ENCODE peak calls at places on chromosomes 7 and 10, in six cellular contexts. T, X, U, V, Q and E are unnamed samples. For H3K27me3, the result is how much of the 10 kb centered on the place peaks cover.

GRCh38 chr7:2638224-2638991 is 6.6 kb downstream of the TTYH3 start:
- DNase-seq in T (peak), X (no peak), U (no peak), V (peak), Q (no peak), E (peak)

GRCh38 chr10:98041352-98042043 is 11.1 kb upstream of the CRTAC1 start:
- DNase-seq in T (peak), X (peak), U (no peak), V (peak), Q (peak), E (no peak)

GRCh38 chr10:14750900-14751575 is 23.7 kb downstream of the FAM107B start:
- DNase-seq in T (no peak), X (no peak), U (no peak), V (peak), Q (no peak), E (no peak)

GRCh38 chr7:38775503-38775902 is 133.5 kb downstream of the VPS41 start:
- DNase-seq in T (no peak), X (no peak), U (no peak), V (no peak), Q (peak), E (no peak)

GRCh38 chr7:55546826-55547225 is 25.5 kb downstream of the VOPP1 start:
- DNase-seq in T (peak), X (peak), U (no peak), V (peak), Q (no peak), E (peak)

GRCh38 chr10:126734015-126734414 is 63.5 kb upstream of the C10orf90 start:
- DNase-seq in T (no peak), X (no peak), U (no peak), V (no peak), Q (no peak), E (no peak)

GRCh38 chr7:44326261-44327125 is 1.1 kb upstream of the CAMK2B start:
- DNase-seq in T (no peak), X (no peak), U (no peak), V (no peak), Q (no peak), E (no peak)

GRCh38 chr10:11528286-11528685 is 83.2 kb downstream of the USP6NL start:
- DNase-seq in T (no peak), X (no peak), U (no peak), V (no peak), Q (no peak), E (no peak)

GRCh38 chr7:45585628-45586027 is 11.5 kb downstream of the ADCY1 start:
- DNase-seq in T (peak), X (no peak), U (peak), V (no peak), Q (no peak), E (no peak)

GRCh38 chr10:25130911-25131310 is 43.9 kb upstream of the GPR158 start:
- DNase-seq in T (no peak), X (no peak), U (no peak), V (no peak), Q (no peak), E (no peak)

GRCh38 chr7:158264881-158265742 is 322.5 kb downstream of the PTPRN2 start:
- DNase-seq in T (peak), X (no peak), U (peak), V (no peak), Q (no peak), E (no peak)

GRCh38 chr7:100966542-100967291 is 2.6 kb upstream of the MUC12 start:
- DNase-seq in T (no peak), X (no peak), U (peak), V (no peak), Q (no peak), E (no peak)

GRCh38 chr10:75648854-75649253 is 217.4 kb downstream of the LRMDA start:
- DNase-seq in T (no peak), X (no peak), U (no peak), V (no peak), Q (no peak), E (no peak)

GRCh38 chr10:109995178-109995577 is 12.6 kb upstream of the ADD3 start:
- DNase-seq in T (no peak), X (no peak), U (no peak), V (no peak), Q (no peak), E (no peak)

GRCh38 chr7:51038573-51038972 is 255.9 kb upstream of the GRB10 start:
- DNase-seq in T (no peak), X (no peak), U (no peak), V (no peak), Q (no peak), E (no peak)
- H3K27me3 ChIP-seq in T (under half), X (under half), U (under half), V (under half), Q (under half), E (under half)

DNA sequence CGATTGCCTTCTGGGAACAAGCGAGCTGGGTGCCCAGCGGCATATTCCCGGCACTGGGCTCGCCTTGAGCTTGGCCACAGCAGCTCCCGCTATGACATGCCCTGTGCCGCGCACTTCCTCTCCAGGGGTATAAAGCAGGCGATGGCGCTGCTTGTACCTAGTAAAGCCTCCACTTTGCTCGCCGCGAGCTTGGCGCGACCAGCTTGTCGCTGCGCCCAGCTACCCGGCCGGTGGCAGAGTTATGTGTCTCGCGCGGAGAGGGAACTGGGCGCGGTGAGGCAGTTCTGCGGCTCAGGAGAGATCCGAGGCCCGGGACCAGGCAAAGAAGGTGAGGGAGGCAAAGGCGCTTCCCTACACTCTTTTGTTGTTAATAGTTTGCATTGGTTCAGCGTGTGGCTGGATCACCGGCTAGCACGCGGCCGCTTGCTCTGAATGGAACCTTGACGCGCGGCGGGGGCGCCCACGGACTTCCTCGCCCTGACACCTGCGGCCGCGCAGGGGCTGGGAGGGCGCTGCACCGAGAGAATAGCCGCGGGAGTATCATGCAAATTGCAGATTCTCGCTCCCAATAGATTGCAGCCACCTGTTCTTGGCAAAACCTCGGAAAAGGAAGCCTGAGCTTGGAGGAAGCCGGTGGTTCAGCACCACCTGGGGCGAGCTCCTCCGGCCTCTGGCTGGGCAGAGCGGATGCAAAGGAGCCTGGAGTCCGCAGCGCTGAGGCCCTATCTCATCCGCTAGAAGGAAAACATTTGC is 3.0 kb upstream of the BUB3 start:
- DNase-seq in T (no peak), X (no peak), U (no peak), V (no peak), Q (peak), E (no peak)
- H3K27me3 ChIP-seq in T (under half), X (under half), U (half or more), V (half or more), Q (half or more), E (half or more)

GRCh38 chr10:123132576-123133477 is 2.9 kb upstream of the HMX3 start:
- DNase-seq in T (peak), X (peak), U (peak), V (peak), Q (peak), E (peak)
- H3K27me3 ChIP-seq in T (under half), X (under half), U (half or more), V (half or more), Q (half or more), E (under half)

GRCh38 chr7:117017017-117017451 is 63.7 kb downstream of the ST7 start:
- DNase-seq in T (no peak), X (no peak), U (no peak), V (no peak), Q (no peak), E (no peak)
- H3K27me3 ChIP-seq in T (under half), X (under half), U (under half), V (under half), Q (under half), E (under half)

GRCh38 chr10:71615538-71616329 is 103.8 kb downstream of the C10orf105 start:
- DNase-seq in T (no peak), X (no peak), U (no peak), V (no peak), Q (no peak), E (no peak)

GRCh38 chr10:71613303-71613777 is 106.2 kb downstream of the C10orf105 start:
- DNase-seq in T (no peak), X (peak), U (no peak), V (peak), Q (no peak), E (no peak)

GRCh38 chr10:71616817-71617654 is 102.5 kb downstream of the C10orf105 start:
- DNase-seq in T (no peak), X (no peak), U (no peak), V (no peak), Q (no peak), E (no peak)

GRCh38 chr10:71613877-71614276 is 105.7 kb downstream of the C10orf105 start:
- DNase-seq in T (no peak), X (no peak), U (no peak), V (no peak), Q (no peak), E (no peak)

GRCh38 chr10:71614946-71615345 is 104.6 kb downstream of the C10orf105 start:
- DNase-seq in T (no peak), X (no peak), U (no peak), V (no peak), Q (no peak), E (no peak)
- H3K27me3 ChIP-seq in T (under half), X (under half), U (under half), V (under half), Q (under half), E (under half)

DNA sequence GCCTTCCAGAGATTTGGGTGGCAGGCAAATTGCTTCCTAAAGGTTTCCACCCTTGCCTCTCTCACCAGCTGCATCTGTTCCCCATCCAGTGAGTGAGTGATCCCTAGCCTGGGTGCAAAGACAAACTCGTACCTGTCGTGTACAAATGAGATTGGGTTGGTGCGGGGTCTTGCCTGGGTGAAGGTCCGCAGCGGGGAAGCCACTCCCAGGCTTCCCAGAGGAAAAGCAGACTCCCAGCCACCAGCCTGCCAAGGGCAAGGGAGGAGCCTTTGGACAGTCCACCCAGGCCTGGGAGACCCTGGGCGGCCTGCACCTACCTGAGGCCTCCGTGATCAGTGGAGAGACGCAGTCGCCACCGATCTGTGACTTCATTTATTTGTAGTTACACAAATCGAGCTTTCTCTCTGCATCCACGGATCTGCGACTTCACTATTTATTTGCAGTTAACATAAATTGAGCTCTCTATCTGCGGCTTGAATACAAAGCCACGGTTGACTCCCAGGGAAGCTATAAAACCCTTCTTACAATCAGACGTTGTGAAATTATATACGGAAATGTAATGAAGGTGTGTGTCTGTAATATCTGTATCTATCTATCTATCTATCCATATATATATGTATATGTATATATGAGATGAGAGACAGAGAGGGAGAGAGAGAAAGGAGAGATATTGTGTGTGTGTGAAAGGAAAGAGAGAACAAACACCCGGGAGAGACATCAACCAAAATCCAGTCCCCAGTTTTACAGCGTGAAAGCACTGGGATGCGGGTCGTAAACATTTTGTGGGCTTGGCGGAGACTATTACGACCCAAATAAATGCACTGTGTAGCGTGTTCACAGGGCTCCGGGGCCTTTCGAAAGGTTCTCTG is 3.0 kb upstream of the HOXA7 start:
- DNase-seq in T (no peak), X (no peak), U (peak), V (no peak), Q (no peak), E (peak)
- H3K27me3 ChIP-seq in T (under half), X (under half), U (under half), V (under half), Q (half or more), E (under half)

GRCh38 chr7:155515318-155515717 is 31.0 kb downstream of the CNPY1 start:
- DNase-seq in T (no peak), X (no peak), U (no peak), V (no peak), Q (no peak), E (no peak)

GRCh38 chr7:155517969-155518368 is 28.4 kb downstream of the CNPY1 start:
- DNase-seq in T (no peak), X (no peak), U (no peak), V (no peak), Q (no peak), E (no peak)

GRCh38 chr7:155518633-155519032 is 27.7 kb downstream of the CNPY1 start:
- DNase-seq in T (no peak), X (no peak), U (no peak), V (no peak), Q (no peak), E (no peak)

GRCh38 chr7:155516466-155516865 is 29.9 kb downstream of the CNPY1 start:
- DNase-seq in T (no peak), X (no peak), U (no peak), V (no peak), Q (no peak), E (no peak)

DNA sequence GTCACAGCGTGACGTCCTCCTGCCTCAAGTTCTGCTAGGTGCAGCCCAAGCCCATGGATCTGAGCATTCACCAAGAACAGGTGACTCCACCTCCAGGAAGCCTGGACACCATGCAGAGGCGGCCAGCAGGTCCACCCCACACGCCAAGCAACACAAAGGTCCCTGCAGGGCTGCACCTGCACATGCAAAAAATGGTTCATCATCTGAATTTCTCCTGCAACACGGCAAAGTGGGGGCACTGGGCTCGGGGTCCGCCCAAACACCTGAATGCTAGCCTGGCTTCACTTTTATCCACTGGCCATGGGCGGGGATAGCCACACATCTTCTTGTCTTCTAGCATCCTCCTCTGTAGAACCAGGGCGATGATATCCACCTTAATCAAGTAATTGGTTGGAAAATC is 28.9 kb downstream of the CNPY1 start:
- DNase-seq in T (no peak), X (no peak), U (peak), V (no peak), Q (no peak), E (no peak)
- H3K27me3 ChIP-seq in T (under half), X (under half), U (half or more), V (half or more), Q (under half), E (under half)

GRCh38 chr10:101229275-101230184 is at the start of gene LBX1:
- DNase-seq in T (no peak), X (no peak), U (no peak), V (no peak), Q (no peak), E (no peak)
- H3K27me3 ChIP-seq in T (under half), X (under half), U (half or more), V (under half), Q (half or more), E (half or more)

DNA sequence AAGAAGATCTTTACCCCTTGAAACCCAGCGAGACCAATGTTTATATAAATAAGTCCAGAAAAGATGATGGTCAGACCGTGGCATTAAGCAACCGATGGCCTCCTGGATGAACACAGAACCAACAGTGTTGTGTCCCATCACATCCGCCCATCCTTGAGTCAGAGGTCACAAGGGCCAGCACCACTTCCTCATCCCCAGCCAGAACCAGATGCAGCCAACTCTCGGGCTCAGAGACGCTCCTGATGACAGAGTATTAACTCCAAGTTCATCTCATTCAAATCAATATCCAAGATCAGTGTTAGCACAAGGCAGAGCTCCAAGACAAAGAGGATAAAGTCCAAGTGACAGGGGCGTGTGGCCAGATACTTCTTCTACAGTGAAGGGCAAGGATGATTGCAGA is 63.5 kb downstream of the FAM53B start:
- DNase-seq in T (peak), X (no peak), U (no peak), V (peak), Q (no peak), E (no peak)
- H3K27me3 ChIP-seq in T (under half), X (under half), U (under half), V (under half), Q (under half), E (under half)